ENCODE peak calls at places on chromosomes 12 and 14, in four cellular contexts. One of them, this sample, is unnamed.
A peak's percentile ranks its signal among the peaks of the same experiment; 100 is the strongest.

GRCh38 chr14:67313153-67313552 is 46.5 kb downstream of the ATP6V1D start:
- DNase-seq in vagina: no peak
- DNase-seq in left ventricle myocardium inferior: no peak
- DNase-seq in fibroblast of mammary gland: no peak
- DNase-seq in this sample: no peak

GRCh38 chr12:46959484-46959883 is 119.9 kb upstream of the PCED1B start:
- DNase-seq in vagina: no peak
- DNase-seq in left ventricle myocardium inferior: no peak
- DNase-seq in fibroblast of mammary gland: peak; percentile 94
- DNase-seq in this sample: no peak

GRCh38 chr12:30201301-30202160 is 417.8 kb upstream of the TMTC1 start:
- DNase-seq in vagina: no peak
- DNase-seq in left ventricle myocardium inferior: peak; percentile 13
- DNase-seq in fibroblast of mammary gland: no peak
- DNase-seq in this sample: no peak

GRCh38 chr12:57149309-57149900 is 2.0 kb upstream of the LRP1-AS start:
- DNase-seq in vagina: peak; percentile 98
- DNase-seq in left ventricle myocardium inferior: peak; percentile 82
- DNase-seq in fibroblast of mammary gland: peak; percentile 88
- DNase-seq in this sample: no peak

GRCh38 chr14:31297701-31298344 is 90.2 kb upstream of the HECTD1 start:
- DNase-seq in vagina: no peak
- DNase-seq in left ventricle myocardium inferior: no peak
- DNase-seq in fibroblast of mammary gland: peak; percentile 42
- DNase-seq in this sample: no peak

GRCh38 chr14:68268719-68269118 is 449.1 kb downstream of the RAD51B start:
- DNase-seq in vagina: peak; percentile 67
- DNase-seq in left ventricle myocardium inferior: no peak
- DNase-seq in fibroblast of mammary gland: no peak
- DNase-seq in this sample: no peak

GRCh38 chr12:30450872-30451271 is 244.8 kb downstream of the IPO8 start:
- DNase-seq in vagina: no peak
- DNase-seq in left ventricle myocardium inferior: no peak
- DNase-seq in fibroblast of mammary gland: peak; percentile 78
- DNase-seq in this sample: no peak

GRCh38 chr14:54760866-54761265 is 141.8 kb downstream of the GCH1 start:
- DNase-seq in vagina: no peak
- DNase-seq in left ventricle myocardium inferior: no peak
- DNase-seq in fibroblast of mammary gland: no peak
- DNase-seq in this sample: no peak

GRCh38 chr14:75515631-75515999 is 6.7 kb upstream of the BATF start:
- DNase-seq in vagina: no peak
- DNase-seq in left ventricle myocardium inferior: no peak
- DNase-seq in fibroblast of mammary gland: peak; percentile 58
- DNase-seq in this sample: no peak

GRCh38 chr14:74249433-74250375 is 10.5 kb downstream of the VSX2 start:
- DNase-seq in vagina: no peak
- DNase-seq in left ventricle myocardium inferior: no peak
- DNase-seq in fibroblast of mammary gland: no peak
- DNase-seq in this sample: no peak

GRCh38 chr14:78278464-78278863 is 108.3 kb downstream of the NRXN3 start:
- DNase-seq in vagina: no peak
- DNase-seq in left ventricle myocardium inferior: no peak
- DNase-seq in fibroblast of mammary gland: no peak
- DNase-seq in this sample: no peak

GRCh38 chr12:89521348-89522238 is 3.0 kb downstream of the GALNT4 start:
- DNase-seq in vagina: no peak
- DNase-seq in left ventricle myocardium inferior: no peak
- DNase-seq in fibroblast of mammary gland: no peak
- DNase-seq in this sample: no peak
- H3K4me3 ChIP-seq in vagina: no peak overlapping the region
- H3K4me3 ChIP-seq in left ventricle myocardium inferior: peak overlapping the region; percentile 95
- H3K4me3 ChIP-seq in fibroblast of mammary gland: no peak overlapping the region
- H3K4me3 ChIP-seq in this sample: no peak overlapping the region

DNA sequence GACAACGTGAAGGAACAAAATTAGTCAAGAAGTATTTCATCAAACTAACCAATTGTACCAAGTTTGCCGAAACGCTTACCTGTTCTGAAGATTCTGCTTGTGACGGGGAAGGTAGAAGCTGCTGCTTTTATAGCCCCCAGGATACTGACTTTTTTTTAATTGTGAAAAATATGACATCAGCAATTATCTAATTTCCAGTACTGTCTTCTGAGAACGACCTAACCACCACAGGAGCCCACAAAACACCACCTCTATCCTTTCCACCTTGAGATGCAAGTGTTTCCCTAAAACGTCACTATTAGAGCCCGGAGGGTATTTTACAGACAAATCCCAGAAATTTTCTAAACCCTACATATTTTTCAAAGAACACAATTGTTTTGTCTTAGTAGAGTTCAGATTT is at the start of gene IL22:
- DNase-seq in vagina: no peak
- DNase-seq in left ventricle myocardium inferior: no peak
- DNase-seq in fibroblast of mammary gland: no peak
- DNase-seq in this sample: no peak
- TF ChIP-seq CTCF in vagina: no peak
- TF ChIP-seq CTCF in left ventricle myocardium inferior: no peak
- TF ChIP-seq CTCF in fibroblast of mammary gland: no peak
- TF ChIP-seq CTCF in this sample: no peak

GRCh38 chr14:94582851-94583250 is 1.6 kb downstream of the SERPINA5 start:
- DNase-seq in vagina: no peak
- DNase-seq in left ventricle myocardium inferior: no peak
- DNase-seq in fibroblast of mammary gland: no peak
- DNase-seq in this sample: no peak
- H3K4me3 ChIP-seq in vagina: no peak overlapping the region
- H3K4me3 ChIP-seq in left ventricle myocardium inferior: no peak overlapping the region
- H3K4me3 ChIP-seq in fibroblast of mammary gland: no peak overlapping the region
- H3K4me3 ChIP-seq in this sample: no peak overlapping the region

DNA sequence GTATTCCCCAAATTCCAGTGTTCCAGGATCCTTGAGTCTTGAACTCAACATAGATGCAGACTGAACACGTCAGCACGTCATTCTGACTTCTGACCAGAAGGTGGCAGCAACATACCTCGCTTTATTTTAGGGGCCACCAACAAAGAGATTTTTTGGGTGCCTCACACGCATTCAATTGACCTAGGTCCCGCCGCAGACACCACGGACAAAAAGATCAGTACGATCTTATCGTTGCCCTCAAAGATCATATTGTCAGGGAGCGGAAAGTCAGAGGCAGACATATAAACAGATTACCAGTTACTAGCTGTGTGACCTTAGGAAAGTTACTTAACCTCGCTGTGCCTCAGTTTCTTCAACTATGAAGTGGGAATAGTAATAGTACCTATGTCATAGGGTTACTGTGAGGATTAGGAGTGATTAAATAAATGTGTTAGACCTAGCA is 6.5 kb upstream of the PRPH start:
- DNase-seq in vagina: no peak
- DNase-seq in left ventricle myocardium inferior: no peak
- DNase-seq in fibroblast of mammary gland: peak; percentile 54
- DNase-seq in this sample: no peak
- TF ChIP-seq CTCF in vagina: peak; percentile 79
- TF ChIP-seq CTCF in left ventricle myocardium inferior: peak; percentile 87
- TF ChIP-seq CTCF in fibroblast of mammary gland: peak; percentile 84
- TF ChIP-seq CTCF in this sample: peak; percentile 82

GRCh38 chr12:17352164-17352563 is 737.8 kb downstream of the RERGL start:
- DNase-seq in vagina: no peak
- DNase-seq in left ventricle myocardium inferior: no peak
- DNase-seq in fibroblast of mammary gland: no peak
- DNase-seq in this sample: no peak
- H3K4me3 ChIP-seq in vagina: no peak overlapping the region
- H3K4me3 ChIP-seq in left ventricle myocardium inferior: no peak overlapping the region
- H3K4me3 ChIP-seq in fibroblast of mammary gland: no peak overlapping the region
- H3K4me3 ChIP-seq in this sample: no peak overlapping the region

DNA sequence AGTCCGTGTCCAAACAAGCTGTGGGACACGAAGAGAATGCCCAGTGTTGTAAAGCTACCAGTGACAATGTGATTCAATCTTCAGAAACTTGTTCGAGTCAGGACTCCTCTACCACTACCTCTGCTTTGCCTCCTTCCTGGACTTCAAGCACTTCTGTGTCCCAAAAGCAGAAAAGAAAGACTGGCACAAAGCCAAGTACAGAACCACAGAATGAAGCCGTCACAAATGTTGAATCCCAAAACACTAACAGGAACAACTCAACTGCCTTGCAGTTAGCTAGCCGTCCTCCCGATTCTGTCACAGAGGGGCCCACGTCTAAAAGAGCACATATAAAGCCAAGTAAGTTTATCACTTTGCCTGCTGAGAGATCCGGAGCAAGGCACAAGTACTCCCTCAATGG is 284.9 kb downstream of the LRFN5 start:
- DNase-seq in vagina: no peak
- DNase-seq in left ventricle myocardium inferior: no peak
- DNase-seq in fibroblast of mammary gland: no peak
- DNase-seq in this sample: no peak
- TF ChIP-seq CTCF in vagina: no peak
- TF ChIP-seq CTCF in left ventricle myocardium inferior: no peak
- TF ChIP-seq CTCF in fibroblast of mammary gland: no peak
- TF ChIP-seq CTCF in this sample: no peak

GRCh38 chr12:53738834-53739284 is 11.6 kb upstream of the CALCOCO1 start:
- DNase-seq in vagina: no peak
- DNase-seq in left ventricle myocardium inferior: no peak
- DNase-seq in fibroblast of mammary gland: no peak
- DNase-seq in this sample: no peak
- H3K4me3 ChIP-seq in vagina: peak overlapping the region; percentile 6
- H3K4me3 ChIP-seq in left ventricle myocardium inferior: no peak overlapping the region
- H3K4me3 ChIP-seq in fibroblast of mammary gland: no peak overlapping the region
- H3K4me3 ChIP-seq in this sample: no peak overlapping the region

DNA sequence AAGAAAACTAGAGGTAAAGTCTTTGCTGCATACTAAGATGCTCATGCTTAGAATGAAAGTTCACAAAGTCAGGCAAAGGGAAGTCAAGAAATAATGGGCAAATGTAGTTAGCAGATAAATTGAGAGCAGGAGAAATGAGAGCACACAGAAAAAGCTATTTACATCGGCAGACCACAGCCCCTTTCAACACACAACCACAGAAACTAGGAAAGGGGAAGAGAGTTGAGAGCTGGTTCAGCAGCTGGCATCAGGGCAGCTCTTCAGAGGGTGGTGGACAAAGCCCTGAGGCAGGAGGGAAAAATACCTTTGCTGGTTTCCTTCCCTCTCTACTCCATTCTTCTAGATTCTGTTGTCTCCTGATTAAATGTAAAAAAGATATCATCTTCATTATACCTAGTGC is 95.4 kb upstream of the ANO4 start:
- DNase-seq in vagina: no peak
- DNase-seq in left ventricle myocardium inferior: no peak
- DNase-seq in fibroblast of mammary gland: no peak
- DNase-seq in this sample: no peak
- TF ChIP-seq CTCF in vagina: no peak
- TF ChIP-seq CTCF in left ventricle myocardium inferior: no peak
- TF ChIP-seq CTCF in fibroblast of mammary gland: no peak
- TF ChIP-seq CTCF in this sample: no peak

This sample was measured in HFF-Myc.